ENCODE peak calls at places on chromosomes 2 and 18, in seven cellular contexts. M is activated T-helper 9 cell treated with anti-CD3 and anti-CD28 coated beads, Interleukin-2, amount 50 U/mL, for 16 hours; V is COR-L47; K is HTR-8/SVneo; I is fibroblast of lung; S is SW480; X is GM18507. L is an unnamed sample.

GRCh38 chr2:100272848-100273329 is 49.4 kb downstream of the LONRF2 start:
- DNase-seq in S (no peak), K (no peak), V (no peak), M (no peak), X (no peak), I (peak), L (no peak)

GRCh38 chr18:11976463-11976862 is 4.8 kb upstream of the IMPA2 start:
- DNase-seq in K (no peak), S (no peak), X (no peak), M (no peak), V (no peak), I (no peak), L (no peak)

GRCh38 chr2:56185582-56186046 is 1.8 kb downstream of the CCDC85A start:
- DNase-seq in M (no peak), S (peak), I (no peak), V (no peak), X (no peak), K (peak), L (no peak)

GRCh38 chr18:44599409-44599808 is 81.3 kb upstream of the SETBP1 start:
- DNase-seq in X (no peak), V (no peak), S (no peak), M (no peak), K (no peak), I (peak), L (no peak)

GRCh38 chr2:235083822-235084221 is 132.0 kb downstream of the SH3BP4 start:
- DNase-seq in K (no peak), S (no peak), X (no peak), I (no peak), V (no peak), M (no peak), L (no peak)

GRCh38 chr2:238231251-238231793 is 8.5 kb downstream of the HES6 start:
- DNase-seq in V (no peak), I (peak), M (peak), X (no peak), S (no peak), K (no peak), L (no peak)

GRCh38 chr2:38174131-38174530 is 98.2 kb upstream of the CYP1B1 start:
- DNase-seq in S (no peak), K (no peak), I (no peak), M (no peak), V (no peak), X (no peak), L (no peak)

GRCh38 chr2:7032371-7032770 is 115.2 kb downstream of the RNF144A start:
- DNase-seq in X (no peak), K (no peak), I (no peak), M (no peak), V (no peak), S (no peak), L (no peak)

GRCh38 chr2:203394519-203395227 is 66.5 kb downstream of the ABI2 start:
- DNase-seq in S (no peak), M (no peak), K (no peak), X (no peak), I (no peak), V (no peak), L (no peak)

GRCh38 chr18:21205695-21206094 is 36.3 kb upstream of the GREB1L start:
- DNase-seq in I (no peak), S (no peak), M (no peak), V (no peak), K (no peak), X (no peak), L (no peak)

GRCh38 chr18:48053881-48054586 is 123.6 kb upstream of the SMAD2 start:
- DNase-seq in M (no peak), V (no peak), X (no peak), S (peak), K (no peak), I (no peak), L (no peak)

GRCh38 chr2:109402980-109403840 is 210.6 kb downstream of the SEPTIN10 start:
- DNase-seq in K (no peak), S (peak), I (no peak), M (no peak), V (no peak), X (no peak), L (no peak)

GRCh38 chr2:64260817-64261216 is 116.6 kb upstream of the PELI1 start:
- DNase-seq in I (no peak), X (peak), K (no peak), M (no peak), V (no peak), S (no peak), L (no peak)

GRCh38 chr2:199405241-199405640 is 52.5 kb downstream of the SATB2 start:
- DNase-seq in V (no peak), K (peak), X (no peak), I (peak), S (peak), M (no peak), L (no peak)

GRCh38 chr2:113198790-113199612 is 25.2 kb downstream of the PSD4 start:
- DNase-seq in M (peak), X (no peak), K (peak), I (peak), V (peak), S (peak), L (peak)

GRCh38 chr2:238904716-238905115 is 56.8 kb downstream of the TWIST2 start:
- DNase-seq in I (no peak), M (no peak), V (no peak), S (no peak), K (no peak), X (no peak), L (no peak)

GRCh38 chr18:61402761-61403160 is 69.5 kb downstream of the CDH20 start:
- DNase-seq in S (no peak), K (no peak), X (no peak), I (no peak), V (no peak), M (no peak), L (no peak)

GRCh38 chr2:198322275-198322674 is 517.9 kb downstream of the PLCL1 start:
- DNase-seq in S (no peak), K (no peak), X (no peak), I (no peak), V (no peak), M (no peak), L (no peak)

GRCh38 chr2:217398860-217399259 is 539.0 kb upstream of the TNP1 start:
- DNase-seq in X (no peak), K (no peak), V (no peak), I (no peak), S (no peak), M (no peak), L (no peak)

GRCh38 chr2:71452565-71452964 is 796 bp upstream of the DYSF start:
- DNase-seq in V (peak), K (peak), S (peak), I (peak), X (no peak), M (no peak), L (no peak)

GRCh38 chr2:123359636-123360035 is 665.5 kb upstream of the CNTNAP5 start:
- DNase-seq in M (no peak), S (no peak), X (no peak), V (no peak), K (no peak), I (no peak), L (no peak)

GRCh38 chr2:32678825-32679224 is 51.0 kb downstream of the TTC27 start:
- DNase-seq in M (no peak), X (no peak), I (peak), S (no peak), V (no peak), K (peak), L (no peak)